ENCODE peak calls at places on chromosomes 7 and 10, in five cellular contexts. V, P, D, Z and G are unnamed samples.

GRCh38 chr10:32000937-32001336 is 55.3 kb downstream of the KIF5B start:
- DNase-seq in Z (peak; percentile 76), V (no peak), D (no peak), P (peak; percentile 64), G (no peak)

GRCh38 chr10:117163061-117163953 is 25.2 kb upstream of the VAX1 start:
- DNase-seq in Z (no peak), D (no peak), V (no peak), P (no peak), G (no peak)

GRCh38 chr7:85054306-85054705 is 132.6 kb downstream of the SEMA3D start:
- DNase-seq in Z (no peak), P (no peak), V (no peak), D (no peak), G (no peak)

GRCh38 chr7:55026086-55026790 is 7.4 kb downstream of the EGFR start:
- DNase-seq in D (no peak), P (no peak), V (no peak), Z (no peak), G (no peak)

GRCh38 chr7:121385800-121386179 is 10.3 kb downstream of the FAM3C start:
- DNase-seq in D (no peak), Z (no peak), P (no peak), V (peak; percentile 76), G (no peak)

GRCh38 chr7:45001138-45001694 is 1.2 kb downstream of the CCM2 start:
- DNase-seq in Z (peak; percentile 54), V (no peak), P (peak; percentile 32), D (no peak), G (peak; percentile 76)

GRCh38 chr10:50807851-50808776 is 68.4 kb downstream of the ASAH2B start:
- DNase-seq in V (no peak), D (no peak), Z (peak; percentile 36), P (peak; percentile 20), G (no peak)

GRCh38 chr7:12715372-12716133 is 28.1 kb downstream of the ARL4A start:
- DNase-seq in Z (peak; percentile 97), V (no peak), D (peak; percentile 77), P (peak; percentile 95), G (no peak)

GRCh38 chr7:94382746-94383145 is 11.9 kb upstream of the COL1A2 start:
- DNase-seq in P (no peak), D (no peak), V (no peak), Z (peak; percentile 48), G (no peak)

GRCh38 chr7:159246702-159247480 is 102.2 kb upstream of the VIPR2 start:
- DNase-seq in Z (no peak), P (no peak), D (no peak), V (no peak), G (no peak)

GRCh38 chr7:101625076-101625914 is 3.8 kb downstream of the MYL10 start:
- DNase-seq in P (peak; percentile 37), Z (peak; percentile 59), D (no peak), V (no peak), G (no peak)

GRCh38 chr10:3264178-3264867 is 91.7 kb upstream of the PITRM1 start:
- DNase-seq in V (no peak), D (no peak), P (no peak), Z (no peak), G (no peak)

GRCh38 chr7:27119412-27119911 is 11.1 kb downstream of the HOXA4 start:
- DNase-seq in D (no peak), Z (peak; percentile 18), V (no peak), P (peak; percentile 14), G (no peak)

GRCh38 chr7:139916717-139917395 is 87.8 kb downstream of the TBXAS1 start:
- DNase-seq in Z (peak; percentile 15), D (no peak), V (peak; percentile 82), P (no peak), G (no peak)

GRCh38 chr7:55100172-55100961 is 81.5 kb downstream of the EGFR start:
- DNase-seq in Z (no peak), D (no peak), V (no peak), P (no peak), G (no peak)

GRCh38 chr7:7761340-7761973 is 43.0 kb upstream of the RPA3 start:
- DNase-seq in Z (peak; percentile 59), P (peak; percentile 48), V (no peak), D (peak; percentile 26), G (no peak)

GRCh38 chr7:98213296-98213873 is 2.1 kb downstream of the BHLHA15 start:
- DNase-seq in Z (no peak), P (no peak), V (no peak), D (no peak), G (no peak)

GRCh38 chr10:43000021-43000411 is 76.9 kb upstream of the RET start:
- DNase-seq in D (no peak), V (no peak), Z (no peak), P (no peak), G (no peak)

GRCh38 chr10:30857803-30858202 is 173.9 kb downstream of the ZNF438 start:
- DNase-seq in P (peak; percentile 60), V (no peak), Z (peak; percentile 63), D (no peak), G (no peak)

GRCh38 chr10:30454744-30455498 is 20.9 kb downstream of the MAP3K8 start:
- DNase-seq in D (no peak), P (peak; percentile 96), Z (peak; percentile 96), V (no peak), G (no peak)

GRCh38 chr7:157032128-157032527 is 21.7 kb upstream of the MNX1 start:
- DNase-seq in P (no peak), D (no peak), V (no peak), Z (no peak), G (no peak)

GRCh38 chr7:104130726-104131125 is 77.1 kb downstream of the ORC5 start:
- DNase-seq in V (no peak), D (no peak), Z (peak; percentile 57), P (peak; percentile 42), G (no peak)

GRCh38 chr10:129031233-129032150 is 435.5 kb upstream of the MGMT start:
- DNase-seq in Z (peak; percentile 0), V (no peak), D (no peak), P (no peak), G (no peak)

GRCh38 chr7:34453150-34453549 is 204.9 kb upstream of the NPSR1 start:
- DNase-seq in Z (peak; percentile 45), D (no peak), P (peak; percentile 39), V (no peak), G (no peak)

GRCh38 chr7:32506266-32507054 is 11.2 kb downstream of the AVL9 start:
- DNase-seq in P (peak; percentile 94), D (peak; percentile 77), Z (peak; percentile 96), V (no peak), G (no peak)

GRCh38 chr10:73887038-73888015 is 13.0 kb upstream of the CAMK2G start:
- DNase-seq in D (peak; percentile 88), P (peak; percentile 88), Z (peak; percentile 93), V (no peak), G (peak; percentile 85)

GRCh38 chr10:121838931-121839330 is 88.9 kb downstream of the ATE1 start:
- DNase-seq in V (no peak), D (no peak), Z (no peak), P (no peak), G (no peak)

DNA sequence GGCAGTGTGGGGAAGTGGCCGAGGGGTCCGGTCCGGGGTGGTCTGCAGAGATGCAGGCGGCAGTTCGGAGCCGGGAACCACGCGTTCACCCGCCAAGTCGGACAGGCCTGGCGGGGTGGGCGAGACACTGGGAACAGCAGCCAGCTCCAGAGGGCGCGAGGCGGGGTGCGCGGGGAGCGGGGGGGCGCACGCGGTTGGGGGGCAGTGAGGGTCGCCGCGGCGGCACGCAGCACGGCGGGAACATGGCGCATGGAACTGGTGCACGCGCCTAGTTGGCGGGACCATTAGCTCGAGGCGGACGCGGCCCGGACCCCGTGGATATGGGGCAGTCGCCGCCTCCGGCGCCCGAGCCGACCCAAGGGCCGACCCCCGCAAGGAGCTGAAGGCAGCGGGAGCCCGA is 635.9 kb downstream of the ZNF37A start:
- DNase-seq in Z (no peak), V (no peak), D (no peak), P (no peak), G (no peak)
- TF ChIP-seq EZH2 in Z (no peak), V (no peak), D (no peak), P (no peak), G (no peak)

DNA sequence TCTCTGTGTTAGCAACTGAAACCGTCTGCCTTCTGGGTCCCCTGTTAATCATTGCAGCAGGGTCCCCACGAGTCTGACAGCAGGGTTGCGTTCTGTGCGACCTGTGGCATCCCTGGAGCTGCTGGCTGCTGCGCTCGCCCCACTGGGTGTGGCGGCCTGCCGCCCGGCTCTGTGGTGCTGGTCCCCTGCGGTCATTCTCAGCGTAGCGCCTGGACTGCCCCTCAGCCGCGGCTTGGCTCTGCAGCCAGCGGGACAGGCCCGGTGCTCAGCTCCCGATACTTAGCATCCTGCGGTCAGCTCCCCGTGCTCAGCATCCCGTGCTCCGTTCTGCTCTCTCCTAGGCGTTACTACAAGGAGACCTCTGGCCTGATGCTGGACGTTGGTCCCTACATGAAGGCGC is 35.0 kb downstream of the LHPP start:
- DNase-seq in V (no peak), P (no peak), D (no peak), Z (no peak), G (no peak)
- H3K4me2 ChIP-seq in V (no peak overlapping the region), P (no peak overlapping the region), D (no peak overlapping the region), Z (no peak overlapping the region), G (no peak overlapping the region)

GRCh38 chr7:153370092-153370491 is 610.5 kb downstream of the ACTR3B start:
- DNase-seq in P (no peak), Z (no peak), D (no peak), V (no peak), G (no peak)
- TF ChIP-seq CTCF in P (no peak), Z (no peak), D (no peak), V (no peak), G (no peak)

GRCh38 chr7:36082216-36082615 is 70.8 kb upstream of the EEPD1 start:
- DNase-seq in D (no peak), P (no peak), Z (no peak), V (no peak), G (no peak)

GRCh38 chr7:36078816-36079360 is 74.2 kb upstream of the EEPD1 start:
- DNase-seq in Z (no peak), V (no peak), D (no peak), P (no peak), G (no peak)

GRCh38 chr7:36080843-36081242 is 72.2 kb upstream of the EEPD1 start:
- DNase-seq in V (no peak), D (no peak), P (no peak), Z (no peak), G (no peak)

GRCh38 chr7:36082910-36083309 is 70.1 kb upstream of the EEPD1 start:
- DNase-seq in P (no peak), V (no peak), Z (no peak), D (no peak), G (no peak)

GRCh38 chr7:36079446-36080025 is 73.5 kb upstream of the EEPD1 start:
- DNase-seq in V (no peak), Z (peak; percentile 76), D (no peak), P (peak; percentile 64), G (no peak)
- TF ChIP-seq EZH2 in V (no peak), Z (no peak), D (no peak), P (no peak), G (no peak)